ENCODE peak calls at places on chromosomes 1 and 21, in seven cellular contexts. Y is heart left ventricle; A is activated T-cell treated with anti-CD3 and anti-CD28 coated beads, Interleukin-2, amount 50 U/mL, for 72 hours; X is mucosa of descending colon; D is activated CD4-positive, alpha-beta T cell treated with anti-CD3 and anti-CD28 coated beads for 36 hours; N is HCT116; C is activated naive CD4-positive, alpha-beta T cell treated with anti-CD3 and anti-CD28 coated beads, Interleukin-2, amount 50 U/mL, for 72 hours. M is an unnamed sample.
A peak's percentile ranks its signal among the peaks of the same experiment; 100 is the strongest.

GRCh38 chr1:98660941-98661543 is 479 bp upstream of the SNX7 start:
- ATAC-seq in Y (no peak), A (no peak), X (peak; percentile 4), D (no peak), N (no peak), C (peak; percentile 9), M (peak; percentile 46)

GRCh38 chr21:33980276-33980916 is 64.8 kb upstream of the ATP5PO start:
- ATAC-seq in Y (no peak), A (no peak), X (peak; percentile 67), D (no peak), N (no peak), C (peak; percentile 6), M (no peak)

GRCh38 chr21:19237603-19238002 is 834.0 kb upstream of the TMPRSS15 start:
- ATAC-seq in Y (no peak), A (no peak), X (no peak), D (no peak), N (no peak), C (no peak), M (no peak)

GRCh38 chr1:220943319-220943718 is 64.1 kb downstream of the HLX start:
- ATAC-seq in Y (no peak), A (no peak), X (no peak), D (no peak), N (no peak), C (no peak), M (no peak)

GRCh38 chr21:32215306-32215685 is 63.6 kb downstream of the MIS18A start:
- ATAC-seq in Y (no peak), A (no peak), X (no peak), D (no peak), N (no peak), C (no peak), M (no peak)

GRCh38 chr21:36867506-36867905 is 99.0 kb downstream of the HLCS start:
- ATAC-seq in Y (no peak), A (no peak), X (no peak), D (no peak), N (no peak), C (no peak), M (no peak)

GRCh38 chr21:45304945-45305344 is 17.2 kb upstream of the POFUT2 start:
- ATAC-seq in Y (no peak), A (peak; percentile 37), X (no peak), D (peak; percentile 48), N (no peak), C (peak; percentile 27), M (no peak)

GRCh38 chr1:53125623-53126360 is 16.6 kb downstream of the SLC1A7 start:
- ATAC-seq in Y (peak; percentile 15), A (no peak), X (no peak), D (no peak), N (peak; percentile 44), C (no peak), M (no peak)

GRCh38 chr21:25750085-25750484 is 15.3 kb downstream of the GABPA start:
- ATAC-seq in Y (no peak), A (no peak), X (no peak), D (peak; percentile 39), N (no peak), C (peak; percentile 40), M (no peak)

GRCh38 chr1:202155478-202156021 is 4.9 kb downstream of the PTPN7 start:
- ATAC-seq in Y (no peak), A (no peak), X (peak; percentile 48), D (no peak), N (no peak), C (no peak), M (no peak)

GRCh38 chr1:228766788-228767187 is 31.5 kb downstream of the RHOU start:
- ATAC-seq in Y (no peak), A (no peak), X (no peak), D (no peak), N (no peak), C (no peak), M (no peak)

M was measured in gastroesophageal sphincter.